ENCODE peak calls at places on chromosomes 16 and 17, in seven cellular contexts. V, Q, T, J, U, G and M are unnamed samples.

GRCh38 chr17:50267074-50267841 is 7.0 kb upstream of the TMEM92 start:
- DNase-seq in G (peak), V (peak), J (peak), T (no peak), U (peak), Q (peak), M (no peak)

GRCh38 chr16:64990101-64990500 is 131.8 kb downstream of the CDH11 start:
- DNase-seq in V (no peak), U (no peak), G (no peak), T (no peak), Q (no peak), J (no peak), M (no peak)

GRCh38 chr17:64773836-64774761 is 112.0 kb upstream of the SMURF2 start:
- DNase-seq in Q (peak), T (peak), U (peak), V (peak), G (peak), J (no peak), M (no peak)

GRCh38 chr16:86222541-86222940 is 287.8 kb upstream of the FOXF1 start:
- DNase-seq in Q (peak), J (no peak), T (peak), V (no peak), G (peak), U (peak), M (no peak)

GRCh38 chr16:47574091-47575054 is 113.2 kb downstream of the PHKB start:
- DNase-seq in V (no peak), J (no peak), T (no peak), Q (peak), U (peak), G (peak), M (no peak)

GRCh38 chr17:81867123-81867951 is 3.8 kb downstream of the ARHGDIA start:
- DNase-seq in Q (peak), G (peak), U (peak), V (peak), J (peak), T (peak), M (no peak)

GRCh38 chr16:60142991-60143705 is 1409.0 kb upstream of the GOT2 start:
- DNase-seq in V (no peak), T (no peak), Q (no peak), J (no peak), G (peak), U (no peak), M (no peak)

GRCh38 chr16:21001262-21001661 is 100.7 kb downstream of the LYRM1 start:
- DNase-seq in T (no peak), U (peak), J (no peak), Q (peak), G (peak), V (peak), M (no peak)

GRCh38 chr16:55240933-55241332 is 83.1 kb upstream of the IRX6 start:
- DNase-seq in G (no peak), J (no peak), V (no peak), U (no peak), Q (no peak), T (no peak), M (no peak)

GRCh38 chr17:16283705-16284104 is 66.7 kb downstream of the PIGL start:
- DNase-seq in T (no peak), V (no peak), Q (peak), J (no peak), U (peak), G (peak), M (no peak)

GRCh38 chr17:40038882-40039513 is 15.2 kb downstream of the MED24 start:
- DNase-seq in U (peak), G (peak), T (peak), Q (peak), J (peak), V (peak), M (peak)

GRCh38 chr16:81939164-81940067 is 71.9 kb downstream of the SDR42E1 start:
- DNase-seq in Q (no peak), U (no peak), T (no peak), G (no peak), J (no peak), V (no peak), M (no peak)
- TF ChIP-seq CTCF in Q (peak), U (no peak), T (no peak), G (no peak), J (no peak), V (no peak), M (no peak)

DNA sequence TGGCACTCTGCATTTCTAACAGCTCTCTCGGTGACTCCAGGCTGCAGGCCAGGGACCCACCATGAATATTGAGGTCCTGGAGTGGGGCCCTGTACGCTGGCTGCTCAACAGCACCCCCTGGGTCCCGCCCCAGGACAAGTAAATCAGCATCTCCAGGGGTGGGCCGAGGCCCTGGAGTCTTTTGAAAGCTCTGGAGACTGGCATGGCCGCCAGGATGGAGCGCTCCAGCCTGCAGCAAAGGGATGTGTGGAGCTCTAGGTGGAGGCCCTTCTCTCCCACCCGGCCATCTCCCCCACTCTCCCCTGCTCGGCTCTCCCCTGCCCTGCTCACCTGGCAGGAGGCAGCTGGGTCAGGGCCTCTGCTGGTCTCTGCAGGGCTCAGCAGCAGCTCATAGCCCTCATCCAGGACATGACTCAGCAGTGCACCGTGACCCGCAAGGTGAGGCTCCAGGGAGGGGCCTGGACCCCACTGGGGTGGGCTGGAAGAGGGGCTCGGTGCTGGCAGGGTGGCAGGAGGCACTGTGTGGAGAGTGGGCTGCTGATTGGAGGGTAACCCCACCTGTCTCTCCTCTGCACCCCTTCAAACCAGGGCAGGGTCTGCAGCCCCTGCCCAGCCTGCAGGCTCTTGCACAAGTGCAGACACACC is 16.6 kb downstream of the SGSH start:
- DNase-seq in J (no peak), V (no peak), Q (no peak), T (no peak), U (no peak), G (no peak), M (no peak)
- TF ChIP-seq CTCF in J (no peak), V (no peak), Q (no peak), T (no peak), U (no peak), G (no peak), M (no peak)

GRCh38 chr16:29830774-29831173 is 10.5 kb downstream of the MVP start:
- DNase-seq in J (no peak), G (no peak), T (no peak), V (no peak), Q (no peak), U (no peak), M (no peak)
- TF ChIP-seq CTCF in J (no peak), G (no peak), T (no peak), V (no peak), Q (no peak), U (no peak), M (no peak)

GRCh38 chr16:57628008-57628781 is at the start of gene ADGRG1:
- DNase-seq in T (peak), U (peak), J (no peak), V (no peak), G (peak), Q (peak), M (no peak)
- TF ChIP-seq CTCF in T (no peak), U (peak), J (peak), V (no peak), G (no peak), Q (peak), M (no peak)